ENCODE peak calls at places on chromosome 4, in six cellular contexts. V, L, A, D, R and E are unnamed samples.

GRCh38 chr4:3419836-3420605 is 21.7 kb upstream of the HGFAC start:
- DNase-seq in V (no peak), L (no peak), A (no peak), D (no peak), R (no peak), E (no peak)

GRCh38 chr4:2695661-2696060 is 60.5 kb downstream of the TNIP2 start:
- DNase-seq in V (no peak), L (no peak), A (no peak), D (no peak), R (no peak), E (no peak)

GRCh38 chr4:67871867-67872266 is 11.9 kb downstream of the TMPRSS11D start:
- DNase-seq in V (no peak), L (peak; percentile 84), A (no peak), D (no peak), R (no peak), E (no peak)

GRCh38 chr4:87068591-87069021 is 133.8 kb downstream of the AFF1 start:
- DNase-seq in V (no peak), L (peak; percentile 57), A (no peak), D (no peak), R (no peak), E (no peak)

GRCh38 chr4:107379054-107379869 is 340.8 kb downstream of the PAPSS1 start:
- DNase-seq in V (no peak), L (peak; percentile 66), A (no peak), D (no peak), R (no peak), E (no peak)

GRCh38 chr4:165879581-165879980 is 6.5 kb downstream of the TLL1 start:
- DNase-seq in V (no peak), L (no peak), A (no peak), D (no peak), R (no peak), E (no peak)

GRCh38 chr4:663438-664428 is 10.3 kb downstream of the ATP5ME start:
- DNase-seq in V (peak; percentile 65), L (no peak), A (peak; percentile 67), D (peak; percentile 81), R (no peak), E (peak; percentile 60)

GRCh38 chr4:31984872-31985271 is 1264.7 kb downstream of the PCDH7 start:
- DNase-seq in V (no peak), L (peak; percentile 43), A (no peak), D (no peak), R (no peak), E (no peak)

GRCh38 chr4:159516556-159516955 is 413.7 kb downstream of the RAPGEF2 start:
- DNase-seq in V (no peak), L (peak; percentile 50), A (no peak), D (no peak), R (no peak), E (no peak)

GRCh38 chr4:55348436-55348835 is 2.4 kb downstream of the SRD5A3 start:
- DNase-seq in V (no peak), L (no peak), A (no peak), D (no peak), R (no peak), E (no peak)

GRCh38 chr4:74623041-74623440 is 171.3 kb downstream of the BTC start:
- DNase-seq in V (no peak), L (peak; percentile 31), A (no peak), D (no peak), R (no peak), E (no peak)

GRCh38 chr4:113574636-113575103 is 186.9 kb downstream of the CAMK2D start:
- DNase-seq in V (no peak), L (peak; percentile 87), A (no peak), D (no peak), R (no peak), E (no peak)

DNA sequence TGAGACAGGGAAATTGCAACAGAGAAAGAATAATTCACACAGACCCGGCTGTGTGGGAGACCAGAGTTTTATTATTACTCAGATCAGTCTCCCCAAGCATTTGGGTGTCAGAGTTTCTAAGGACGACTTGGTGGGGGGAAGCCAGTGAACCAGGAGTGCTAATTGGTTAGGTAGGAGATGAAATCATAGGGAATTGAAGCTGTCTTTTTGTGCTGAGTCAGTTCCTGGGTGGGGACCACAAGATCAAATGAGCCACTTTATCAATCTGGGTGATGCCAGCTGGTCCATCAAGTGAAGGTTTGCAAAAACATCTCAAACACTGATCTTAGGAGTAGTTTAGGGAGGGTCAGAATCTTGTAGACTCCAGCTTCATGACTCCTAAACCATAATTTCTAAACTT is 560.7 kb downstream of the ADGRL3 start:
- DNase-seq in V (no peak), L (no peak), A (no peak), D (no peak), R (no peak), E (no peak)
- H3K9me3 ChIP-seq in V (no peaks in the 10 kb centered on the region), L (no peaks in the 10 kb centered on the region), A (no peaks in the 10 kb centered on the region), D (no peaks in the 10 kb centered on the region), R (no peaks in the 10 kb centered on the region), E (no peaks in the 10 kb centered on the region)

DNA sequence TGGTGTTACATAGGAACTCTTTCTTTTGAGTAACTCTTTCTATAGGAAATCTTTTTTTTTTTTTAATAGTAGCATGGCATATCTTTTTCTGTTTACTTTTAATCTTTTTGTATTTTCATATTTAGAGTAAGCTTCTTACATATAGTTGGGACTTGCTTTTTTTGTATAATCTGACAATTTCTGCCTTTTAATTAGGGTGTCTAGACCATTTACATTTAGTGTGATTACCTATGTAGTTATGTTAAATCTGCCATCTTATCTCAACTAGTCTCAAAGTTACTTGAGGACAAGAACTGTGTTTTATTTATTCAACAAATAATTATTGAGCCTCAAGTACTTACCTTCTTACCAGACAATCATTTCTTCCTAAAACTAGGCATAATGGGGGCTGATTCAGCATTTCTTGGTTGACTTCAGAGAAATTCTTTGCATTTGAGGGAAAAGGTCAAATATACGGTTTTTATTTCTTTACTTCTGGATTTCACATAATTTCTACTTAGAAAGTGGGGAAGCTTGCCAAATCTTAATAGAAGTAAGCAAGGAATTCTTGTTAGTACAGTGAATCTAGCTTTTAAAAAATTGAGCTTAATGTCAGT is 28.6 kb downstream of the MND1 start:
- DNase-seq in V (no peak), L (no peak), A (no peak), D (no peak), R (no peak), E (no peak)
- H3K9me3 ChIP-seq in V (no peaks in the 10 kb centered on the region), L (peaks cover 9% of the 10 kb centered on the region), A (peaks cover 5% of the 10 kb centered on the region), D (no peaks in the 10 kb centered on the region), R (no peaks in the 10 kb centered on the region), E (no peaks in the 10 kb centered on the region)

GRCh38 chr4:25236971-25237370 is 3.1 kb downstream of the PI4K2B start:
- DNase-seq in V (no peak), L (no peak), A (no peak), D (no peak), R (no peak), E (no peak)

GRCh38 chr4:25235401-25235800 is 1.6 kb downstream of the PI4K2B start:
- DNase-seq in V (no peak), L (peak; percentile 7), A (no peak), D (no peak), R (no peak), E (no peak)

GRCh38 chr4:25233737-25234389 is at the start of gene PI4K2B:
- DNase-seq in V (peak; percentile 89), L (peak; percentile 95), A (peak; percentile 90), D (peak; percentile 94), R (peak; percentile 76), E (peak; percentile 91)

GRCh38 chr4:25234390-25235367 is 846 bp downstream of the PI4K2B start:
- DNase-seq in V (peak; percentile 54), L (peak; percentile 92), A (peak; percentile 25), D (peak; percentile 32), R (peak; percentile 41), E (peak; percentile 30)

DNA sequence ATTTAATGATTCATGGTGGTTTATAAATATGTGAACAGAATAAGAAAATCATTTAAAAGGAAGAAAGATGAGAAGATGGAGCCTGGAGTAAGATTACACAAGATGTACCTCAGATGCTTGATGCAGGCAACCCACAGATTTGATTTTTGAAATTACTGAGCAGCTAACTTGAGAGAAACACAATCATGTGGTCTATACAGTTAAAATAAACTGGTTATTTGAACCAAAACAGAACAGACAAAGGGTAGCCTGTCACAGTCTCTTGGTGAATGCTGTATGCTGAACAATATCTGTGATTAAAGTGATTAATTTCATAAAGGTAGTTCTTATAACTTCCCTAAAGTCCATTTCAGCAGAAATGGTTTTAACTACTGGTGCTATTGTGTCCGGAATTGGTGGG is 4.2 kb downstream of the PI4K2B start:
- DNase-seq in V (no peak), L (no peak), A (no peak), D (no peak), R (no peak), E (no peak)
- H3K9me3 ChIP-seq in V (no peaks in the 10 kb centered on the region), L (peaks cover 3% of the 10 kb centered on the region), A (no peaks in the 10 kb centered on the region), D (no peaks in the 10 kb centered on the region), R (no peaks in the 10 kb centered on the region), E (no peaks in the 10 kb centered on the region)

DNA sequence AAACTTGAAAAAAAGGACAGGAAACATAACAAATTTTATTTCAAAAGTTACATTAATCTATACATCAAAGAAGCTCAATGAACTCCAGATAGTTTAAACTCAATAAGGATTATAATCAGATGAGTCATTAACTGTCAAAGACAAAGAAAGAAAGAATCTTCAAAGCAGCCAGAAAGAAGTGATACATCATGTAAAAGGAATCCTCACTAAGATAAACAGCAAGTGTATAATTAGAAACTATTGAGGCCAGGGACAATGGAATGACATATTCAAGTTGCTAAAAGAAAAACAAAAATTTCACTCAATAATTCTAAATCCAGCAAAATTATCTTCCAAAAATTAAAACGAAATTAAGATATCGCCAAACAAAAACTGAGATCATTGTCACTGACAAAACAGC is 161.6 kb upstream of the NWD2 start:
- DNase-seq in V (no peak), L (no peak), A (no peak), D (no peak), R (no peak), E (no peak)
- H3K9me3 ChIP-seq in V (peaks cover 5% of the 10 kb centered on the region), L (peaks cover 8% of the 10 kb centered on the region), A (no peaks in the 10 kb centered on the region), D (no peaks in the 10 kb centered on the region), R (no peaks in the 10 kb centered on the region), E (no peaks in the 10 kb centered on the region)

DNA sequence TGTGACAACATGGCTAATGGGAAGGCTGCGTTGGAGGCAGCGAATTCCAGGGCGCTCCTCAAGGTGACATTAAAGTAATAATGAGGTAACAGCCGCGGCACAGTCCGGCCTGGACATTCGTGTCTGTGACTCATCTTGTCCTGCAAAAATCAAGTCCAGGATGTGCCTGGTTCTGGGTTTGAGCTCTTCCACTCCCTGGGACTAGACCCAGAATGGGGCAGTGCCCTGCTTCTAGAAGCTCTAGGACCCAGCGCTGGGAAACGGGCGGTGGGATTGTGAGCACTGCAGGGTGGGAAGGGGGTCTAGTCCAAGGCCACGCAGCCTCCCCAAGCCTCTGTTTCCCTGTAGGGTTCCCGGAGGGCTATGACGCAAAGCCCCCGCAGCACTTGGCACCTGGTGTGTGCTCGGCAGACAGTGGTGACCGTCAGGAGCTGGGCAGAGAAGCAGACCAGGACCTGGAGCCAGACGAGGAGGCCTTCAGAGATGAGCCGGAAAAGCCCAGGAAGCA is 34.9 kb downstream of the HMX1 start:
- DNase-seq in V (no peak), L (no peak), A (no peak), D (no peak), R (no peak), E (no peak)
- H3K9me3 ChIP-seq in V (no peaks in the 10 kb centered on the region), L (no peaks in the 10 kb centered on the region), A (no peaks in the 10 kb centered on the region), D (no peaks in the 10 kb centered on the region), R (no peaks in the 10 kb centered on the region), E (no peaks in the 10 kb centered on the region)

DNA sequence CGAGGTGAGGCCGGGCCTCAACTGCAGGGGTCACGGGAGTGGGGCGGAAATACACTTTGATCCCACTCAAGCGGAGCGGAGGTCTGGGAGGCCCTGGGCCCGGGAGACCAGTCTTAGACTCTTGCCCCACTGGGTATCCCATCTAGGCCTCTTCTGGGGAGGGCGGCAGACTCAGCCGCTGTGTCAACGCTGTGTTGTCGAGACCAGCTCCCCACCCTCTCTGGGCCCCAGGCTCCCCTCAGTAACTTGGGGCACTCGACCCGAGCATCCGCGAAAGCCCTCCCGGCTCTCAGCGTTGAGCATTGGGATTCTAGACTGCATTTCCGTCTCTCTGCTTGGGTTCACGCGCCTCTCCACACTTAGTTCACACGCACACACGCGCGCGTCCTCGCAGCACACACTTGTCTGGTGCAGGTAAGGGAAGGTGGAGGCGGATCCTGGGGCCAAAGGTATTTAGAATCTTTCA is 1.7 kb downstream of the NKX3-2 start:
- DNase-seq in V (no peak), L (no peak), A (no peak), D (no peak), R (no peak), E (no peak)
- H3K9me3 ChIP-seq in V (no peaks in the 10 kb centered on the region), L (peaks cover 9% of the 10 kb centered on the region), A (peaks cover 16% of the 10 kb centered on the region), D (no peaks in the 10 kb centered on the region), R (no peaks in the 10 kb centered on the region), E (peaks cover 8% of the 10 kb centered on the region)